ENCODE peak calls at places on chromosomes 13 and 19, in nine cellular contexts. I is kidney tubule cell; F is fibroblast of pulmonary artery; E is T1000; G is C1 segment of cervical spinal cord; L is GM23248; D is CD8-positive, alpha-beta T cell; X is thoracic aorta; Y is NCI-H1048. T is an unnamed sample.

GRCh38 chr13:69296130-69296529 is 811.5 kb upstream of the ATXN8OS start:
- DNase-seq in G (no peak), Y (no peak), I (no peak), D (no peak), L (no peak), F (no peak), X (no peak), E (no peak), T (no peak)

GRCh38 chr19:47373246-47374240 is 24.4 kb downstream of the DHX34 start:
- DNase-seq in Y (no peak), G (no peak), D (no peak), L (no peak), X (no peak), E (no peak), I (no peak), F (no peak), T (no peak)

GRCh38 chr19:50639121-50640112 is at the start of gene SYT3:
- DNase-seq in I (peak; percentile 13), F (peak; percentile 53), E (no peak), G (no peak), L (peak; percentile 72), D (peak; percentile 40), X (no peak), Y (no peak), T (peak; percentile 43)

GRCh38 chr19:39347332-39348227 is 5.4 kb downstream of the SAMD4B start:
- DNase-seq in L (peak; percentile 68), X (no peak), D (no peak), Y (no peak), I (no peak), F (no peak), G (no peak), E (no peak), T (no peak)

GRCh38 chr19:18633321-18633720 is 3.5 kb upstream of the KLHL26 start:
- DNase-seq in Y (no peak), E (no peak), L (no peak), I (no peak), F (no peak), D (no peak), X (no peak), G (no peak), T (no peak)

GRCh38 chr13:112710855-112711527 is 21.2 kb downstream of the ATP11A start:
- DNase-seq in G (no peak), X (no peak), Y (no peak), L (no peak), I (no peak), F (no peak), E (no peak), D (no peak), T (no peak)

GRCh38 chr19:11168568-11168967 is 13.0 kb upstream of the SPC24 start:
- DNase-seq in L (peak; percentile 97), I (peak; percentile 99), X (no peak), E (peak; percentile 55), G (no peak), F (peak; percentile 91), D (no peak), Y (no peak), T (peak; percentile 98)

GRCh38 chr19:1748115-1748702 is 5.1 kb upstream of the ONECUT3 start:
- DNase-seq in L (no peak), D (no peak), I (peak; percentile 59), E (no peak), Y (no peak), G (no peak), X (no peak), F (no peak), T (no peak)

GRCh38 chr19:8340341-8341096 is 2.5 kb downstream of the KANK3 start:
- DNase-seq in I (no peak), D (no peak), F (peak; percentile 55), Y (no peak), E (no peak), G (no peak), L (no peak), X (no peak), T (no peak)

GRCh38 chr13:42064259-42064658 is 15.8 kb downstream of the DGKH start:
- DNase-seq in E (no peak), X (no peak), G (no peak), L (peak; percentile 83), I (peak; percentile 69), D (no peak), F (peak; percentile 79), Y (no peak), T (no peak)

GRCh38 chr13:99709134-99709533 is 207.9 kb downstream of the TM9SF2 start:
- DNase-seq in L (no peak), G (no peak), E (no peak), D (no peak), F (no peak), I (no peak), Y (no peak), X (no peak), T (no peak)

GRCh38 chr19:17327068-17327653 is 7.5 kb downstream of the ANO8 start:
- DNase-seq in X (no peak), I (no peak), G (no peak), Y (no peak), F (no peak), L (no peak), D (no peak), E (no peak), T (no peak)

GRCh38 chr19:17052439-17052838 is 22.8 kb downstream of the HAUS8 start:
- DNase-seq in X (no peak), I (peak; percentile 39), F (peak; percentile 74), D (no peak), Y (no peak), L (peak; percentile 75), E (no peak), G (no peak), T (peak; percentile 41)

GRCh38 chr13:58087566-58087965 is 456.0 kb downstream of the PCDH17 start:
- DNase-seq in E (no peak), I (peak; percentile 4), D (no peak), X (no peak), G (no peak), F (no peak), L (no peak), Y (no peak), T (no peak)

GRCh38 chr13:27481766-27482165 is 31.4 kb upstream of the MTIF3 start:
- DNase-seq in E (no peak), F (peak; percentile 51), L (peak; percentile 32), I (peak; percentile 49), Y (no peak), D (no peak), G (no peak), X (no peak), T (peak; percentile 4)

GRCh38 chr19:48569814-48570213 is 17.8 kb downstream of the SULT2B1 start:
- DNase-seq in X (no peak), F (no peak), D (no peak), G (no peak), L (peak; percentile 44), E (no peak), Y (no peak), I (no peak), T (no peak)

GRCh38 chr13:30847697-30848307 is 58.3 kb upstream of the MEDAG start:
- DNase-seq in X (peak; percentile 54), F (peak; percentile 99), E (peak; percentile 66), D (no peak), G (no peak), L (peak; percentile 99), Y (no peak), I (peak; percentile 72), T (peak; percentile 84)

GRCh38 chr13:114045113-114045735 is 71.3 kb upstream of the C13orf46 start:
- DNase-seq in I (no peak), G (no peak), E (no peak), F (no peak), X (no peak), D (peak; percentile 15), Y (no peak), L (no peak), T (no peak)

GRCh38 chr13:20570540-20570939 is 3.6 kb downstream of the IFT88 start:
- DNase-seq in F (peak; percentile 87), Y (no peak), L (peak; percentile 63), E (no peak), I (no peak), X (no peak), G (no peak), D (no peak), T (no peak)

GRCh38 chr19:41327499-41328156 is 17.7 kb downstream of the CCDC97 start:
- DNase-seq in F (peak; percentile 39), D (peak; percentile 98), L (peak; percentile 53), X (no peak), G (no peak), Y (no peak), E (peak; percentile 20), I (peak; percentile 86), T (peak; percentile 86)

GRCh38 chr19:3375221-3376088 is 9.1 kb downstream of the NFIC start:
- DNase-seq in L (peak; percentile 63), I (peak; percentile 32), F (peak; percentile 67), E (no peak), Y (no peak), D (no peak), X (peak; percentile 81), G (no peak), T (peak; percentile 94)

GRCh38 chr13:32887617-32888016 is 128.6 kb upstream of the KL start:
- DNase-seq in E (no peak), L (no peak), Y (no peak), I (no peak), D (no peak), F (no peak), G (no peak), X (no peak), T (no peak)

GRCh38 chr13:95343944-95344343 is 42.7 kb upstream of the ABCC4 start:
- DNase-seq in Y (no peak), F (peak; percentile 92), E (no peak), G (no peak), I (no peak), X (no peak), D (no peak), L (no peak), T (no peak)

GRCh38 chr19:8655340-8655709 is 24.9 kb downstream of the NFILZ start:
- DNase-seq in L (no peak), I (no peak), F (no peak), X (no peak), D (peak; percentile 58), E (no peak), Y (no peak), G (no peak), T (no peak)

GRCh38 chr19:49160450-49161189 is 3.0 kb downstream of the TRPM4 start:
- DNase-seq in X (no peak), I (no peak), E (no peak), F (no peak), G (no peak), D (no peak), Y (no peak), L (no peak), T (no peak)

GRCh38 chr13:71374471-71375041 is 492.4 kb downstream of the DACH1 start:
- DNase-seq in L (no peak), I (peak; percentile 4), E (no peak), Y (no peak), D (no peak), X (no peak), F (peak; percentile 28), G (no peak), T (no peak)